ENCODE peak calls at places on chromosome 2, in seven cellular contexts. One of them, this sample, is unnamed.

GRCh38 chr2:88080545-88080944 is 12.9 kb downstream of the SMYD1 start:
- DNase-seq in BE2C: no peak
- DNase-seq in endodermal cell: no peak
- DNase-seq in AG08395: no peak
- DNase-seq in Kasumi-1: no peak
- DNase-seq in choroid plexus epithelial cell: no peak
- DNase-seq in stimulated activated CD4-positive, alpha-beta T cell treated with anti-CD3 and anti-CD28 coated beads, Interleukin-1b, Interleukin-23, amount 100 ng/mL, for 48 hours: no peak
- DNase-seq in this sample: no peak

GRCh38 chr2:97671526-97671925 is 2.0 kb downstream of the C2orf92 start:
- DNase-seq in BE2C: no peak
- DNase-seq in endodermal cell: no peak
- DNase-seq in AG08395: no peak
- DNase-seq in Kasumi-1: no peak
- DNase-seq in choroid plexus epithelial cell: no peak
- DNase-seq in stimulated activated CD4-positive, alpha-beta T cell treated with anti-CD3 and anti-CD28 coated beads, Interleukin-1b, Interleukin-23, amount 100 ng/mL, for 48 hours: no peak
- DNase-seq in this sample: no peak

GRCh38 chr2:78261454-78261853 is 739.3 kb upstream of the LRRTM4 start:
- DNase-seq in BE2C: no peak
- DNase-seq in endodermal cell: peak; percentile 57
- DNase-seq in AG08395: no peak
- DNase-seq in Kasumi-1: no peak
- DNase-seq in choroid plexus epithelial cell: no peak
- DNase-seq in stimulated activated CD4-positive, alpha-beta T cell treated with anti-CD3 and anti-CD28 coated beads, Interleukin-1b, Interleukin-23, amount 100 ng/mL, for 48 hours: no peak
- DNase-seq in this sample: no peak

GRCh38 chr2:9408641-9409151 is 14.6 kb downstream of the ITGB1BP1 start:
- DNase-seq in BE2C: no peak
- DNase-seq in endodermal cell: no peak
- DNase-seq in AG08395: peak; percentile 73
- DNase-seq in Kasumi-1: peak; percentile 91
- DNase-seq in choroid plexus epithelial cell: peak; percentile 37
- DNase-seq in stimulated activated CD4-positive, alpha-beta T cell treated with anti-CD3 and anti-CD28 coated beads, Interleukin-1b, Interleukin-23, amount 100 ng/mL, for 48 hours: no peak
- DNase-seq in this sample: no peak

GRCh38 chr2:881204-881918 is 69.3 kb upstream of the SNTG2 start:
- DNase-seq in BE2C: no peak
- DNase-seq in endodermal cell: peak; percentile 38
- DNase-seq in AG08395: no peak
- DNase-seq in Kasumi-1: no peak
- DNase-seq in choroid plexus epithelial cell: no peak
- DNase-seq in stimulated activated CD4-positive, alpha-beta T cell treated with anti-CD3 and anti-CD28 coated beads, Interleukin-1b, Interleukin-23, amount 100 ng/mL, for 48 hours: no peak
- DNase-seq in this sample: no peak

GRCh38 chr2:189287982-189288494 is 108.5 kb upstream of the COL5A2 start:
- DNase-seq in BE2C: no peak
- DNase-seq in endodermal cell: no peak
- DNase-seq in AG08395: peak; percentile 58
- DNase-seq in Kasumi-1: peak; percentile 81
- DNase-seq in choroid plexus epithelial cell: peak; percentile 95
- DNase-seq in stimulated activated CD4-positive, alpha-beta T cell treated with anti-CD3 and anti-CD28 coated beads, Interleukin-1b, Interleukin-23, amount 100 ng/mL, for 48 hours: no peak
- DNase-seq in this sample: no peak

GRCh38 chr2:54955358-54955673 is 94.9 kb downstream of the RTN4 start:
- DNase-seq in BE2C: no peak
- DNase-seq in endodermal cell: no peak
- DNase-seq in AG08395: no peak
- DNase-seq in Kasumi-1: no peak
- DNase-seq in choroid plexus epithelial cell: no peak
- DNase-seq in stimulated activated CD4-positive, alpha-beta T cell treated with anti-CD3 and anti-CD28 coated beads, Interleukin-1b, Interleukin-23, amount 100 ng/mL, for 48 hours: no peak
- DNase-seq in this sample: no peak

GRCh38 chr2:171874517-171874916 is 19.5 kb downstream of the SLC25A12 start:
- DNase-seq in BE2C: no peak
- DNase-seq in endodermal cell: no peak
- DNase-seq in AG08395: no peak
- DNase-seq in Kasumi-1: no peak
- DNase-seq in choroid plexus epithelial cell: no peak
- DNase-seq in stimulated activated CD4-positive, alpha-beta T cell treated with anti-CD3 and anti-CD28 coated beads, Interleukin-1b, Interleukin-23, amount 100 ng/mL, for 48 hours: no peak
- DNase-seq in this sample: no peak

GRCh38 chr2:191657977-191658376 is 20.0 kb upstream of the NABP1 start:
- DNase-seq in BE2C: no peak
- DNase-seq in endodermal cell: no peak
- DNase-seq in AG08395: peak; percentile 57
- DNase-seq in Kasumi-1: no peak
- DNase-seq in choroid plexus epithelial cell: peak; percentile 53
- DNase-seq in stimulated activated CD4-positive, alpha-beta T cell treated with anti-CD3 and anti-CD28 coated beads, Interleukin-1b, Interleukin-23, amount 100 ng/mL, for 48 hours: no peak
- DNase-seq in this sample: no peak

GRCh38 chr2:37349376-37349775 is 4.9 kb downstream of the QPCT start:
- DNase-seq in BE2C: no peak
- DNase-seq in endodermal cell: peak; percentile 50
- DNase-seq in AG08395: peak; percentile 26
- DNase-seq in Kasumi-1: no peak
- DNase-seq in choroid plexus epithelial cell: peak; percentile 30
- DNase-seq in stimulated activated CD4-positive, alpha-beta T cell treated with anti-CD3 and anti-CD28 coated beads, Interleukin-1b, Interleukin-23, amount 100 ng/mL, for 48 hours: no peak
- DNase-seq in this sample: no peak

GRCh38 chr2:109305494-109306187 is 176.6 kb downstream of the SH3RF3 start:
- DNase-seq in BE2C: no peak
- DNase-seq in endodermal cell: no peak
- DNase-seq in AG08395: no peak
- DNase-seq in Kasumi-1: no peak
- DNase-seq in choroid plexus epithelial cell: no peak
- DNase-seq in stimulated activated CD4-positive, alpha-beta T cell treated with anti-CD3 and anti-CD28 coated beads, Interleukin-1b, Interleukin-23, amount 100 ng/mL, for 48 hours: no peak
- DNase-seq in this sample: no peak

GRCh38 chr2:58052978-58053377 is 6.4 kb downstream of the VRK2 start:
- DNase-seq in BE2C: no peak
- DNase-seq in endodermal cell: no peak
- DNase-seq in AG08395: no peak
- DNase-seq in Kasumi-1: no peak
- DNase-seq in choroid plexus epithelial cell: no peak
- DNase-seq in stimulated activated CD4-positive, alpha-beta T cell treated with anti-CD3 and anti-CD28 coated beads, Interleukin-1b, Interleukin-23, amount 100 ng/mL, for 48 hours: no peak
- DNase-seq in this sample: no peak

GRCh38 chr2:10283106-10284062 is 19.3 kb upstream of the HPCAL1 start:
- DNase-seq in BE2C: no peak
- DNase-seq in endodermal cell: no peak
- DNase-seq in AG08395: peak; percentile 94
- DNase-seq in Kasumi-1: peak; percentile 58
- DNase-seq in choroid plexus epithelial cell: peak; percentile 51
- DNase-seq in stimulated activated CD4-positive, alpha-beta T cell treated with anti-CD3 and anti-CD28 coated beads, Interleukin-1b, Interleukin-23, amount 100 ng/mL, for 48 hours: no peak
- DNase-seq in this sample: no peak

GRCh38 chr2:146540271-146540932 is 1304.4 kb upstream of the ACVR2A start:
- DNase-seq in BE2C: no peak
- DNase-seq in endodermal cell: peak; percentile 89
- DNase-seq in AG08395: no peak
- DNase-seq in Kasumi-1: no peak
- DNase-seq in choroid plexus epithelial cell: no peak
- DNase-seq in stimulated activated CD4-positive, alpha-beta T cell treated with anti-CD3 and anti-CD28 coated beads, Interleukin-1b, Interleukin-23, amount 100 ng/mL, for 48 hours: no peak
- DNase-seq in this sample: no peak

This sample was measured in natural killer cell treated with Interleukin-12 subunit alpha and Interleukin-12 subunit beta and Interleukin-15 and Interleukin-18, amount 100 ng/mL, for 72 hours.